ENCODE peak calls at places on chromosome 7, in seven cellular contexts. Z is NCI-H2081; G is endothelial cell of umbilical vein; K is stimulated activated CD8-positive, alpha-beta memory T cell treated with anti-CD3 and anti-CD28 coated beads, Interleukin-7, amount 100 ng/mL, for 1 hour; C is NCI-H526 treated with DMSO at 0.1 percent for 48 hours; Y is NCI-H2029; N is PC-3. S is an unnamed sample.

GRCh38 chr7:86818903-86819302 is 175.2 kb downstream of the GRM3 start:
- DNase-seq in C (no peak), K (no peak), Y (no peak), N (no peak), G (no peak), Z (peak; percentile 55), S (no peak)

GRCh38 chr7:92665926-92666325 is 75.7 kb upstream of the FAM133B start:
- DNase-seq in C (no peak), K (no peak), N (no peak), Y (no peak), G (no peak), Z (no peak), S (no peak)

GRCh38 chr7:105940111-105940510 is 23.0 kb upstream of the CDHR3 start:
- DNase-seq in Z (peak; percentile 76), K (no peak), C (no peak), Y (peak; percentile 73), N (peak; percentile 14), G (no peak), S (no peak)

GRCh38 chr7:128831994-128832879 is 2.0 kb downstream of the FLNC start:
- DNase-seq in G (peak; percentile 29), K (no peak), C (no peak), N (peak; percentile 15), Y (no peak), Z (peak; percentile 20), S (no peak)

GRCh38 chr7:41987-42386 is 150.4 kb upstream of the FAM20C start:
- DNase-seq in G (no peak), N (no peak), C (no peak), Z (no peak), Y (no peak), K (no peak), S (no peak)

GRCh38 chr7:129188372-129188891 is at the start of gene SMO:
- DNase-seq in N (peak; percentile 40), G (peak; percentile 61), Y (no peak), K (no peak), C (peak; percentile 22), Z (no peak), S (no peak)

GRCh38 chr7:121167971-121168370 is 160.8 kb upstream of the WNT16 start:
- DNase-seq in K (no peak), Y (no peak), Z (no peak), N (no peak), G (no peak), C (no peak), S (no peak)

GRCh38 chr7:149866817-149867447 is 6.8 kb upstream of the ATP6V0E2 start:
- DNase-seq in Z (no peak), Y (no peak), K (no peak), N (no peak), G (no peak), C (peak; percentile 27), S (no peak)

GRCh38 chr7:143003393-143004051 is 23.4 kb downstream of the OR9A2 start:
- DNase-seq in Z (peak; percentile 64), Y (peak; percentile 16), G (peak; percentile 62), N (peak; percentile 71), C (no peak), K (no peak), S (no peak)

GRCh38 chr7:353746-354325 is 63.9 kb downstream of the FOXL3 start:
- DNase-seq in G (peak; percentile 18), C (no peak), N (no peak), Z (no peak), K (no peak), Y (no peak), S (no peak)

GRCh38 chr7:144738708-144739314 is 97.0 kb downstream of the TPK1 start:
- DNase-seq in K (no peak), Y (no peak), C (peak; percentile 12), Z (peak; percentile 41), N (peak; percentile 52), G (peak; percentile 63), S (no peak)

GRCh38 chr7:17613338-17614041 is 315.0 kb downstream of the AHR start:
- DNase-seq in C (no peak), K (no peak), Z (no peak), G (no peak), Y (no peak), N (no peak), S (no peak)

GRCh38 chr7:26049081-26049480 is 102.9 kb upstream of the NFE2L3 start:
- DNase-seq in Y (no peak), N (no peak), K (no peak), G (no peak), C (no peak), Z (no peak), S (no peak)

GRCh38 chr7:28955356-28955722 is 2.8 kb downstream of the TRIL start:
- DNase-seq in Y (no peak), K (no peak), N (no peak), G (no peak), C (no peak), Z (no peak), S (no peak)

GRCh38 chr7:159039716-159040115 is 105.0 kb downstream of the VIPR2 start:
- DNase-seq in G (no peak), K (no peak), Y (no peak), Z (no peak), C (no peak), N (no peak), S (no peak)

GRCh38 chr7:119665791-119666190 is 607.2 kb upstream of the KCND2 start:
- DNase-seq in Y (no peak), Z (no peak), N (no peak), G (no peak), K (no peak), C (no peak), S (no peak)

GRCh38 chr7:34124765-34125164 is 219.4 kb downstream of the BMPER start:
- DNase-seq in C (no peak), K (no peak), Z (no peak), G (no peak), N (no peak), Y (no peak), S (no peak)

GRCh38 chr7:30028749-30029635 is 780 bp downstream of the PLEKHA8 start:
- DNase-seq in G (peak; percentile 75), Z (peak; percentile 30), Y (no peak), K (no peak), N (peak; percentile 32), C (peak; percentile 27), S (no peak)

GRCh38 chr7:95330194-95331003 is 6.1 kb upstream of the PON1 start:
- DNase-seq in K (no peak), Z (no peak), Y (peak; percentile 6), N (no peak), C (no peak), G (peak; percentile 34), S (peak; percentile 2)

GRCh38 chr7:93016681-93017349 is 101.0 kb downstream of the SAMD9 start:
- DNase-seq in Z (no peak), K (no peak), C (no peak), G (peak; percentile 65), N (no peak), Y (no peak), S (no peak)

GRCh38 chr7:105885386-105886111 is 9.2 kb upstream of the ATXN7L1 start:
- DNase-seq in G (peak; percentile 60), C (no peak), Y (peak; percentile 40), K (no peak), Z (peak; percentile 65), N (no peak), S (peak; percentile 33)

GRCh38 chr7:118183586-118184391 is at the start of gene LSM8:
- DNase-seq in Z (peak; percentile 99), C (peak; percentile 98), K (peak; percentile 96), G (peak; percentile 100), Y (peak; percentile 98), N (peak; percentile 98), S (peak; percentile 98)

GRCh38 chr7:150451833-150452431 is 1.5 kb downstream of the GIMAP8 start:
- DNase-seq in Y (no peak), C (no peak), K (no peak), Z (no peak), G (peak; percentile 72), N (no peak), S (no peak)

GRCh38 chr7:24842449-24843241 is 85.4 kb upstream of the GSDME start:
- DNase-seq in Z (peak; percentile 58), Y (peak; percentile 14), C (no peak), G (peak; percentile 85), N (peak; percentile 23), K (no peak), S (no peak)

GRCh38 chr7:82507976-82508677 is 64.5 kb upstream of the CACNA2D1 start:
- DNase-seq in Y (peak; percentile 16), Z (peak; percentile 85), C (peak; percentile 63), G (no peak), K (no peak), N (no peak), S (no peak)

GRCh38 chr7:82114237-82114636 is 329.3 kb downstream of the CACNA2D1 start:
- DNase-seq in C (no peak), G (no peak), N (no peak), Y (no peak), Z (no peak), K (no peak), S (no peak)

GRCh38 chr7:106065560-106066500 is 46.3 kb downstream of the SYPL1 start:
- DNase-seq in N (peak; percentile 87), Z (no peak), K (no peak), Y (no peak), G (no peak), C (no peak), S (no peak)

GRCh38 chr7:43954524-43955228 is 28.4 kb downstream of the UBE2D4 start:
- DNase-seq in K (no peak), N (peak; percentile 69), G (peak; percentile 54), Y (peak; percentile 8), Z (peak; percentile 40), C (no peak), S (no peak)

GRCh38 chr7:28358423-28358868 is 53.9 kb upstream of the CREB5 start:
- DNase-seq in K (no peak), Z (no peak), G (peak; percentile 36), C (no peak), N (peak; percentile 93), Y (no peak), S (no peak)

GRCh38 chr7:333399-333776 is 43.4 kb downstream of the FOXL3 start:
- DNase-seq in G (no peak), Y (no peak), N (peak; percentile 65), K (no peak), Z (no peak), C (no peak), S (no peak)

GRCh38 chr7:101185258-101185839 is 5.3 kb upstream of the NAT16 start:
- DNase-seq in Y (no peak), Z (no peak), K (no peak), G (no peak), N (no peak), C (no peak), S (no peak)

GRCh38 chr7:86600506-86601290 is 43.0 kb upstream of the GRM3 start:
- DNase-seq in Y (no peak), G (no peak), K (no peak), Z (no peak), C (no peak), N (no peak), S (no peak)

GRCh38 chr7:35630573-35630972 is 64.4 kb downstream of the HERPUD2 start:
- DNase-seq in G (peak; percentile 42), C (no peak), K (no peak), Y (no peak), N (peak; percentile 40), Z (no peak), S (no peak)

GRCh38 chr7:42947531-42947930 is 15.4 kb downstream of the MRPL32 start:
- DNase-seq in N (no peak), K (no peak), G (no peak), Y (no peak), C (no peak), Z (no peak), S (no peak)

GRCh38 chr7:87784424-87784823 is 91.7 kb downstream of the SLC25A40 start:
- DNase-seq in Y (no peak), K (no peak), Z (no peak), N (peak; percentile 13), C (no peak), G (no peak), S (no peak)

S was measured in glomerular endothelial cell.